ENCODE peak calls at places on chromosomes 13 and 19, in four cellular contexts. I is lower leg skin; X is CD8-positive, alpha-beta T cell; V is upper lobe of left lung. D is an unnamed sample.

GRCh38 chr13:87878706-87879105 is 207.5 kb downstream of the SLITRK5 start:
- DNase-seq in I (no peak), X (no peak), V (no peak), D (no peak)

GRCh38 chr13:113448545-113448884 is 4.8 kb downstream of the ADPRHL1 start:
- DNase-seq in I (no peak), X (no peak), V (peak), D (no peak)

GRCh38 chr13:28620011-28620830 is 38.7 kb upstream of the POMP start:
- DNase-seq in I (no peak), X (no peak), V (no peak), D (no peak)

GRCh38 chr13:54953786-54954185 is 1925.2 kb downstream of the OLFM4 start:
- DNase-seq in I (no peak), X (no peak), V (no peak), D (no peak)

GRCh38 chr19:7981199-7981598 is 24.2 kb downstream of the ELAVL1 start:
- DNase-seq in I (no peak), X (no peak), V (no peak), D (no peak)

GRCh38 chr19:49906879-49907564 is 10.3 kb upstream of the IL4I1 start:
- DNase-seq in I (no peak), X (no peak), V (no peak), D (no peak)

GRCh38 chr13:111404746-111405145 is 84.3 kb downstream of the TEX29 start:
- DNase-seq in I (no peak), X (no peak), V (no peak), D (no peak)

GRCh38 chr13:98261165-98261672 is 84.2 kb upstream of the RNF113B start:
- DNase-seq in I (no peak), X (no peak), V (no peak), D (peak)

GRCh38 chr13:113804017-113804702 is 45.1 kb downstream of the TMEM255B start:
- DNase-seq in I (peak), X (no peak), V (no peak), D (no peak)

GRCh38 chr19:6095760-6096159 is 14.5 kb downstream of the RFX2 start:
- DNase-seq in I (no peak), X (no peak), V (no peak), D (no peak)

GRCh38 chr19:52428937-52429336 is at the start of gene ZNF534:
- DNase-seq in I (no peak), X (no peak), V (peak), D (no peak)

GRCh38 chr13:70353096-70353495 is 244.8 kb upstream of the KLHL1 start:
- DNase-seq in I (no peak), X (no peak), V (no peak), D (peak)

GRCh38 chr13:40563350-40564125 is 102.9 kb downstream of the FOXO1 start:
- DNase-seq in I (no peak), X (no peak), V (no peak), D (no peak)

GRCh38 chr13:40562975-40563349 is 103.5 kb downstream of the FOXO1 start:
- DNase-seq in I (no peak), X (no peak), V (peak), D (no peak)

GRCh38 chr13:40559915-40560314 is 106.5 kb downstream of the FOXO1 start:
- DNase-seq in I (no peak), X (no peak), V (no peak), D (no peak)

GRCh38 chr13:40553356-40553755 is 113.1 kb downstream of the FOXO1 start:
- DNase-seq in I (no peak), X (no peak), V (no peak), D (no peak)

GRCh38 chr13:40558656-40559055 is 107.8 kb downstream of the FOXO1 start:
- DNase-seq in I (no peak), X (no peak), V (no peak), D (no peak)
- TF ChIP-seq CTCF in I (no peak), X (no peak), V (no peak), D (no peak)

GRCh38 chr19:1310853-1311180 is 25.1 kb downstream of the EFNA2 start:
- DNase-seq in I (no peak), X (no peak), V (no peak), D (no peak)

GRCh38 chr19:1307320-1307719 is 21.6 kb downstream of the EFNA2 start:
- DNase-seq in I (no peak), X (no peak), V (peak), D (no peak)

GRCh38 chr19:1307755-1308303 is 22.2 kb downstream of the EFNA2 start:
- DNase-seq in I (no peak), X (no peak), V (peak), D (no peak)

GRCh38 chr19:1309977-1310852 is 24.5 kb downstream of the EFNA2 start:
- DNase-seq in I (no peak), X (no peak), V (peak), D (no peak)

DNA sequence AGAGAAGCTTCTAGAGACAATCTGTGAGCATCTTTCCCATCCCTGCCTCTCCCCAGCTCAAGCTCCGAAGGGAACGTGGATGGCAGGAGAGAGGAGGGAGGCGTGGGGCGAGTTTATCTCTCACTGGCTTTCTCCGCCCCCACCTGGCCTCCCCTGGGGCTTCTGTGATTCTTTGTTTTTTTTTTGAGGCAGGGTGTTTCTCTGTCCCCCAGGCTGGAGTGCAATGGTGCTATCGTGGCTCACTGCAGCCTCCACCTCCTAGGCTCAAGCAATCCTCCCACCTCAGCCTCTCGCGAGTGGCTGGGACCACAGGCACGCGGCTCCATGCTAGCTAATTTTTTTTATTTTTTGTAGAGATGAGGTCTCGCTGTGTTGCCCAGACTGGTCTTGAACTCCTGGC is 23.0 kb downstream of the EFNA2 start:
- DNase-seq in I (no peak), X (no peak), V (no peak), D (no peak)
- TF ChIP-seq CTCF in I (no peak), X (no peak), V (no peak), D (no peak)

GRCh38 chr19:37931941-37932655 is 25.1 kb downstream of the SIPA1L3 start:
- DNase-seq in I (peak), X (no peak), V (peak), D (peak)
- TF ChIP-seq CTCF in I (no peak), X (no peak), V (no peak), D (no peak)

GRCh38 chr13:101783554-101783953 is 331.1 kb downstream of the ITGBL1 start:
- DNase-seq in I (no peak), X (no peak), V (no peak), D (no peak)

GRCh38 chr13:101784313-101784712 is 331.8 kb downstream of the ITGBL1 start:
- DNase-seq in I (no peak), X (no peak), V (no peak), D (no peak)

DNA sequence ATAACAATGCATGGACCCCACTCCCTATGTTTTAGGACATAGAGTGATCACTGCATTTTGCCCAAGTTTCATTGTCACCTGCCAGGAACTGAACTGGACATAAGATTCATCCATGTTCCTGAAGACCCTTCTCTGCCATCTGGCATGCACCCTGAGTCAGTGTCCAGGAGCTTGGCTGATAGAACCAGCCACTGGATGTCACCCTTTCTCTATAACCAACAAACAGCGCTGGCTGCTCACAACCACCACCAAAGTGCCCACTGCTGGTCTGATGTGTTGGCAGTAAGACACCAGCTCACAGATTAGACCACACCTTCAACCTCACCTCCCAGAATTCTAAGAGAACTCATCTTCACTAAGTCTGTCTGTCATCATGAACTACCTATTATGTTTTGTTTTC is 333.4 kb downstream of the ITGBL1 start:
- DNase-seq in I (no peak), X (no peak), V (no peak), D (peak)
- TF ChIP-seq CTCF in I (no peak), X (no peak), V (no peak), D (peak)

DNA sequence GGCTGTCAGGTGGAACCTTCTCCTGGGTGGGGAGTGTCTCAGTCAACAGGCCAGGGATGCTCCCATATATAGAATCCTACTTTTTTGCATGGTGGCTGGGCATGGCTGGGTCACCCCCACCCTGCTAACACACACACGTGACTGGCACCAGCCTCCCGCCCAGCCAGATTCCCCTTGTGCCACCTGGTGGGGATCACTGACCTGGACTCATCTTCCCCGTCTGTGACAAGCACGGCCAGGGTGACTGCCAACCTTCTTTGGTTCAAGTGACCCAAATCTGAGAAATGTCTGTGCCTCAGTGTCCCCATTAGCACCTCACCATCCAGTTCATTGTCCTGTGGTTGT is 1.0 kb downstream of the PKN1 start:
- DNase-seq in I (no peak), X (no peak), V (no peak), D (no peak)
- TF ChIP-seq CTCF in I (no peak), X (no peak), V (no peak), D (no peak)

DNA sequence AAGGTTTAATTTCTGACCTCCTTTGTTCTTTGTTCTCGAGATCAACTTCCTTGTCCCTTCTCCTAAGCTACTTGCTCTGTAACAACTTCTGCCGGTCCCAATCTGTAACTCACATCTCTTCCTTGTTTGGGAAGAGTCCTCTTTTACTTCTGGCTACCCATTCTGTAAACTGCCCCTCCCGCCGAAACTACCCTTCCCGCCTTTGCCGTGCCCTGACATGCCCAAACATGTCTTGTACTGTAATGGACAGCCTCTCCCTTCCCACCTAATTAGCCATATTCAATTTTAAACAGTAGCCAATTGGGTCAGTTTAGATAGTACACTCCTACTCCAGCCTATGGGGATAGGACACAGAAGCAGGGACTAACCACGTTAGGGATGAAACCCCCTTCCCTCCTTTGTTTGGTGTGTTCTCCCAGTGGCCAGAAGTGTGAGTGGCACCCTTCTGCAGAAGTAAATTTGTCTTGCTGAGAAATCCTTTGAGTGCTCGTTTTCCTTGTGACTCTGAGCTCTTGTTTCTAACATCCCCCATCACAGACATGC is 34.2 kb downstream of the SACS start:
- DNase-seq in I (no peak), X (no peak), V (no peak), D (no peak)
- TF ChIP-seq CTCF in I (no peak), X (no peak), V (no peak), D (no peak)

GRCh38 chr19:29086646-29087045 is 126.3 kb downstream of the UQCRFS1 start:
- DNase-seq in I (no peak), X (no peak), V (peak), D (no peak)

GRCh38 chr19:29085630-29086029 is 127.3 kb downstream of the UQCRFS1 start:
- DNase-seq in I (no peak), X (no peak), V (no peak), D (no peak)

GRCh38 chr19:29086182-29086581 is 126.8 kb downstream of the UQCRFS1 start:
- DNase-seq in I (no peak), X (no peak), V (peak), D (peak)

GRCh38 chr19:29083863-29084262 is 129.1 kb downstream of the UQCRFS1 start:
- DNase-seq in I (peak), X (no peak), V (no peak), D (no peak)

GRCh38 chr19:29084266-29084665 is 128.7 kb downstream of the UQCRFS1 start:
- DNase-seq in I (peak), X (no peak), V (no peak), D (peak)
- TF ChIP-seq CTCF in I (no peak), X (no peak), V (no peak), D (no peak)